ENCODE peak calls at places on chromosomes 4 and X, in six cellular contexts. U is tibial artery, I is aorta, N is upper lobe of right lung, W is suprapubic skin, D is AG04450. S is an unnamed sample.

GRCh38 chr4:37924946-37925345 is 34.1 kb downstream of the TBC1D1 start:
- DNase-seq in W (no peak), U (no peak), N (no peak), D (no peak), I (no peak), S (no peak)

GRCh38 chrX:34578237-34578636 is 78.8 kb downstream of the TMEM47 start:
- DNase-seq in I (no peak), U (no peak), W (no peak), D (peak; percentile 4), N (no peak), S (no peak)

GRCh38 chr4:113476800-113477199 is 284.7 kb downstream of the CAMK2D start:
- DNase-seq in W (no peak), I (no peak), N (no peak), U (no peak), D (no peak), S (no peak)

GRCh38 chr4:189022441-189023035 is 883.3 kb downstream of the TRIML1 start:
- DNase-seq in N (no peak), I (no peak), W (no peak), U (no peak), D (peak; percentile 33), S (no peak)

GRCh38 chr4:2968381-2968780 is 5.0 kb downstream of the GRK4 start:
- DNase-seq in N (no peak), U (no peak), W (no peak), D (no peak), I (no peak), S (no peak)

GRCh38 chrX:132532955-132533354 is 44.1 kb upstream of the MBNL3 start:
- DNase-seq in I (no peak), N (no peak), D (no peak), W (no peak), U (no peak), S (no peak)

GRCh38 chr4:99405433-99406115 is 29.6 kb downstream of the ADH7 start:
- DNase-seq in N (no peak), U (peak; percentile 79), I (peak; percentile 65), D (peak; percentile 70), W (no peak), S (peak; percentile 42)

GRCh38 chr4:82567444-82567843 is 5.7 kb upstream of the TMEM150C start:
- DNase-seq in N (no peak), D (no peak), I (no peak), U (no peak), W (no peak), S (no peak)

GRCh38 chr4:108355523-108356208 is 186.9 kb upstream of the LEF1 start:
- DNase-seq in U (no peak), N (no peak), D (no peak), W (no peak), I (no peak), S (no peak)

GRCh38 chr4:88672987-88673386 is 24.6 kb downstream of the NAP1L5 start:
- DNase-seq in U (no peak), W (no peak), N (no peak), D (no peak), I (no peak), S (no peak)

GRCh38 chr4:94525993-94526740 is 74.4 kb downstream of the PDLIM5 start:
- DNase-seq in N (no peak), W (no peak), D (no peak), I (no peak), U (no peak), S (no peak)

GRCh38 chrX:38102240-38102639 is 95.9 kb downstream of the SYTL5 start:
- DNase-seq in U (no peak), D (no peak), N (no peak), W (no peak), I (no peak), S (no peak)

GRCh38 chrX:38103857-38104812 is 97.8 kb downstream of the SYTL5 start:
- DNase-seq in W (no peak), D (no peak), I (no peak), N (no peak), U (no peak), S (no peak)

GRCh38 chrX:38102875-38103274 is 96.5 kb downstream of the SYTL5 start:
- DNase-seq in I (no peak), D (no peak), N (no peak), U (no peak), W (no peak), S (no peak)

GRCh38 chrX:38107028-38107427 is 100.7 kb downstream of the SYTL5 start:
- DNase-seq in N (no peak), D (no peak), W (no peak), U (no peak), I (no peak), S (no peak)

DNA sequence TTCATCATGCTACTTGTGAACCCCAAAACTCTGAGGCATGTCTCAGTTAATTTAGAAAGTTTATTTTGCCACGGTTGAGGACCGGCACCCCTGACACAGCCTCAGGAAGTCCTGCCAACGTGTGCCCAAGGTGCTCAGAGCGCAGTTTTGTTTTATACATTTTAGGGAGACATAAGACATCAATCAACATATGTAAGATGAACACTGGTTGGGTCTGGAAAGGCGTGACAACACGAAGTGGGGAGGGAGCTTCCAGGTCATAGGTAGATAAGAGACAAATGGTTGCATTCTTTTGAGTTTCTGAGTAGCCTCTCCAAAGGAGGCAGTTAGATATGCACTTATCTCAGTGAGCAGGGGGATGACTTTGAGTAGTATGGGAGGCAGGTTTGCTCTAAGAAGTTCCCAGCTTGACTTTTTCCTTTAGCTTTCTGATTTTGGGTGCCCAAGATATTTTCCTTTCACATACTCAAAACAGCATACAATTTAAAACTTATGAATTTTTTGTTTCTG is 98.9 kb downstream of the SYTL5 start:
- DNase-seq in U (no peak), N (no peak), W (no peak), I (no peak), D (no peak), S (no peak)
- H3K27ac ChIP-seq in U (no peak overlapping the region), N (no peak overlapping the region), W (no peak overlapping the region), I (no peak overlapping the region), D (no peak overlapping the region), S (no peak overlapping the region)

DNA sequence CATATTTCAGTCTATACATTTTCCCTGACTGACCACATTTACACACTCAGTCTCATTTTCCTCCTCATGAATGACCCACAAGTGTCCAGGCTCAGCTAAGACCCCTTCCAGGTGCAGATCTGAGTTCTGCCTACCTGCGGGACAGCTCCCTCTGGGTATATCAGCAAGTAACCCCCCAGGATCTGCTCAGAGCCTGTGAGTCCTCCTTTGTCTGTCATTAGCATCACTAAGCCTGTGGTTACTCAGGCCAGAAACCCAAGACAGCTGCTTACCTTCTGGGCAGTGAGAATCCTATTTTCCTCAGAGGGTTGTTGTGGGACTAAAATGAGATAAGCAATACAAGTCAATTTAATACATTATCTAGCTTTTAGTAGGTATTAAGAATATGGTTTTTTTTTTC is 487.6 kb upstream of the BOD1L1 start:
- DNase-seq in D (no peak), W (no peak), I (no peak), N (no peak), U (no peak), S (no peak)
- H3K27ac ChIP-seq in D (no peak overlapping the region), W (no peak overlapping the region), I (no peak overlapping the region), N (no peak overlapping the region), U (no peak overlapping the region), S (no peak overlapping the region)

DNA sequence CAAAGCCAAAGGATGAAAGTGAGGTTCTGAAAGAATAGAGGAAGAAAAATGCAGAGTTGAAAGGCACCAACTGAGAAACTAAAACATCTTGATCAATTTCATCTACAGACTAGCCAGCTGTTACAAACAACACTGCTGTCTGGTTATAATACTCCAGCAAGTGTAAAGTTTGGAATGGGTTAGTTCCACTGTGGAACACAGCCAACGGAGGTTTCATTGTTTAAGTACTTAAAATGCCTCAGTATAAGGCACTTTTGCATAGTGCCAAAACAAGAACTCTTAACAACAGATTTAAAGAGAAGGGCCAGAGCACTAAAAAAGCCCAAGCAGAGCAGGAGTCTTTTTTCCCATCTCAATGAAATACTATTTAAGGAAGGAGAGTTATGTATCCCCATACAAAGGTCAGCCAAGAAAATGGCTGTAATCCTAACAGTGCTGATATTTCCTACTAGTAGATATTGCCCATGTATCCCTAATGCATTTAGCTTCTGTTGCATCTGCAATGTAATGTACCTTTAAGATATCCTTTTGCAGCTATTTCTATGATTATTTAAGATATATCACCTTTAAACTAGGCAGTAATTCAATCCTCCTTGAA is 16.5 kb downstream of the ACSL4 start:
- DNase-seq in I (no peak), W (no peak), U (no peak), D (no peak), N (no peak), S (no peak)
- H3K27ac ChIP-seq in I (no peak overlapping the region), W (no peak overlapping the region), U (no peak overlapping the region), D (no peak overlapping the region), N (no peak overlapping the region), S (no peak overlapping the region)

DNA sequence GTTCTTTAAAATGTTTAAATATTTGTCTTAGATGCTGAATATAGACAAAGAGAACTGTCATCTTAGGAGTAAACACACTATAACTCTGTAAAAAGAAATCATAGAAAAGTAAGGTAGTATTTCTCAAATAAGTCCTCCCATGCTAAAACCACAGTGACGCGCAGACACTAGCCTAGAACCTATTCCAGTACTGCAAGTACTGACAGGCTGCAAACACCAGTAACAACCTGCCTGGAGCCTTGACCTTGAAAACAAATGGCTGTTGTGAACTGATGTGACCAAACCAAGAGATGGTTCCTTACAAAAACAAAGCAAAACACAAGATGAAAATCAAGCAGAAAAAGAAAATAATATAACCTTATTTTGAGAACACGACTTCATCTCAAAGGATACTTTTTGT is 8.5 kb downstream of the TIFA start:
- DNase-seq in I (no peak), U (no peak), N (no peak), W (no peak), D (no peak), S (no peak)
- H3K27ac ChIP-seq in I (no peak overlapping the region), U (no peak overlapping the region), N (no peak overlapping the region), W (peak overlapping the region; percentile 18), D (no peak overlapping the region), S (no peak overlapping the region)

GRCh38 chrX:13901354-13901753 is 84.5 kb upstream of the GPM6B start:
- DNase-seq in I (no peak), U (peak; percentile 36), W (no peak), D (no peak), N (no peak), S (no peak)
- H3K27ac ChIP-seq in I (no peak overlapping the region), U (peak overlapping the region; percentile 22), W (no peak overlapping the region), D (no peak overlapping the region), N (no peak overlapping the region), S (peak overlapping the region; percentile 76)

GRCh38 chr4:142473960-142474338 is 372.2 kb downstream of the INPP4B start:
- DNase-seq in D (no peak), N (no peak), I (no peak), U (no peak), W (no peak), S (no peak)
- H3K27ac ChIP-seq in D (no peak overlapping the region), N (no peak overlapping the region), I (no peak overlapping the region), U (no peak overlapping the region), W (no peak overlapping the region), S (no peak overlapping the region)

DNA sequence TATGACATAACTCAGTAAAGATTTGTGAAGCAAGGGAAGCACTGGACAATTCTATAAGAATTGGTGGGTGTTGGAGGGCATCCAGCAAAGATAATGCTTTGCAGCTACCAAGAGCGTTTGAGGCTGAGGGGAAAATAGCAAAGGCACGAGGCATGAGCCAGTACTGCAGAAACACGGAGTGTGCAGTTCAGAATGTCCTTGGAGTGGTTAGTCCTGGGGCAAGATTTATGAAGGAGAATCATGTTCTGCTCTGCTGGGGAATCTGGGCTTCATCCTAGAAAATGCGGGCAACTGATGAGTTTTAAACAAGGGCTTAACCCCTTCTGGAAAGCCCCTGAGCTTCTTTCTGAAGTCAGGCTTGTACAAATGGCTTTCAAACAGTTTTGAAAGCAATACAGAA is 452.5 kb downstream of the IL15 start:
- DNase-seq in N (no peak), D (no peak), U (no peak), W (no peak), I (no peak), S (no peak)
- H3K27ac ChIP-seq in N (no peak overlapping the region), D (no peak overlapping the region), U (peak overlapping the region; percentile 28), W (no peak overlapping the region), I (no peak overlapping the region), S (no peak overlapping the region)

GRCh38 chrX:49191033-49191871 is 5.1 kb upstream of the PRICKLE3 start:
- DNase-seq in I (peak; percentile 93), W (peak; percentile 95), N (peak; percentile 93), U (peak; percentile 95), D (peak; percentile 99), S (peak; percentile 96)
- H3K27ac ChIP-seq in I (no peak overlapping the region), W (peak overlapping the region; percentile 77), N (peak overlapping the region; percentile 76), U (peak overlapping the region; percentile 86), D (peak overlapping the region; percentile 47), S (peak overlapping the region; percentile 82)

S was measured in caudate nucleus.